ENCODE peak calls at places on chromosomes 13 and 19, in eight cellular contexts. T is epithelial cell of prostate, L is Calu3, H is fibroblast of the conjunctiva, U is omental fat pad, X is heart left ventricle, Q is fibroblast of mammary gland, R is kidney. C is an unnamed sample.
A peak's percentile ranks its signal among the peaks of the same experiment; 100 is the strongest.

GRCh38 chr13:41613984-41614581 is 156.7 kb downstream of the RGCC start:
- DNase-seq in Q (peak; percentile 96), T (no peak), H (peak; percentile 40), U (no peak), L (no peak), X (peak; percentile 77), R (peak; percentile 55), C (peak; percentile 56)

GRCh38 chr13:43203781-43204180 is 180.4 kb downstream of the DNAJC15 start:
- DNase-seq in H (no peak), T (no peak), X (no peak), L (no peak), Q (peak; percentile 32), U (no peak), R (no peak), C (no peak)

GRCh38 chr13:35866801-35867200 is 264.4 kb downstream of the DCLK1 start:
- DNase-seq in T (no peak), H (no peak), R (no peak), Q (no peak), U (no peak), L (no peak), X (no peak), C (peak; percentile 55)

GRCh38 chr19:40191836-40192646 is 815 bp downstream of the MAP3K10 start:
- DNase-seq in Q (peak; percentile 20), R (peak; percentile 80), H (no peak), T (no peak), L (peak; percentile 50), X (no peak), U (no peak), C (peak; percentile 39)

GRCh38 chr19:45245334-45245787 is at the start of gene EXOC3L2:
- DNase-seq in R (peak; percentile 88), T (no peak), H (no peak), Q (no peak), U (no peak), L (no peak), X (peak; percentile 71), C (no peak)

GRCh38 chr13:70173236-70173959 is 65.1 kb upstream of the KLHL1 start:
- DNase-seq in R (no peak), X (no peak), H (no peak), T (no peak), Q (no peak), U (no peak), L (no peak), C (no peak)

GRCh38 chr19:30065680-30066606 is 123.9 kb downstream of the URI1 start:
- DNase-seq in T (no peak), Q (no peak), R (peak; percentile 34), X (no peak), H (no peak), U (no peak), L (no peak), C (no peak)

GRCh38 chr13:101179021-101179420 is 237.3 kb downstream of the NALCN start:
- DNase-seq in R (no peak), H (no peak), U (no peak), Q (no peak), L (no peak), X (no peak), T (no peak), C (no peak)

GRCh38 chr19:33310606-33311325 is 8.4 kb upstream of the CEBPA start:
- DNase-seq in L (no peak), U (no peak), H (no peak), T (no peak), R (no peak), X (no peak), Q (no peak), C (no peak)

GRCh38 chr13:112693831-112694497 is 4.1 kb downstream of the ATP11A start:
- DNase-seq in Q (peak; percentile 83), L (no peak), T (peak; percentile 48), R (peak; percentile 63), X (no peak), U (no peak), H (peak; percentile 23), C (peak; percentile 69)

GRCh38 chr13:72295173-72295572 is 428.2 kb upstream of the DACH1 start:
- DNase-seq in L (no peak), T (no peak), R (no peak), Q (peak; percentile 22), H (no peak), U (no peak), X (no peak), C (peak; percentile 33)

GRCh38 chr13:40673414-40673813 is 7.0 kb upstream of the FOXO1 start:
- DNase-seq in Q (no peak), R (no peak), X (no peak), T (no peak), U (no peak), H (no peak), L (no peak), C (no peak)

GRCh38 chr19:10395853-10396355 is 7.4 kb downstream of the CDC37 start:
- DNase-seq in Q (no peak), X (no peak), L (no peak), R (no peak), T (no peak), H (no peak), U (no peak), C (no peak)

GRCh38 chr13:112510987-112511715 is 76.8 kb downstream of the TUBGCP3 start:
- DNase-seq in X (no peak), T (no peak), H (no peak), L (no peak), U (no peak), Q (no peak), R (no peak), C (peak; percentile 4)

GRCh38 chr13:27660511-27660910 is 38.8 kb downstream of the POLR1D start:
- DNase-seq in H (no peak), T (no peak), R (no peak), X (no peak), L (no peak), U (no peak), Q (no peak), C (no peak)

GRCh38 chr13:74288361-74288911 is 154.2 kb upstream of the KLF12 start:
- DNase-seq in R (peak; percentile 59), L (peak; percentile 1), X (peak; percentile 68), T (no peak), Q (no peak), U (no peak), H (no peak), C (peak; percentile 66)

GRCh38 chr13:108681986-108682562 is 52.7 kb downstream of the MYO16 start:
- DNase-seq in R (no peak), U (no peak), H (no peak), X (no peak), L (no peak), T (no peak), Q (no peak), C (no peak)

GRCh38 chr19:7636691-7637373 is at the start of gene STXBP2:
- DNase-seq in X (peak; percentile 87), H (no peak), Q (no peak), L (peak; percentile 88), T (no peak), U (peak; percentile 52), R (peak; percentile 94), C (no peak)